ENCODE peak calls at places on chromosome 10, in seven cellular contexts. X, Z, L, U, K, T and W are unnamed samples.

GRCh38 chr10:73251683-73252444 is 580 bp downstream of the MRPS16 start:
- DNase-seq in X (peak), Z (no peak), K (no peak), T (no peak), L (no peak), U (no peak), W (no peak)

GRCh38 chr10:59585046-59585700 is 124.5 kb downstream of the SLC16A9 start:
- DNase-seq in Z (no peak), T (no peak), K (no peak), X (no peak), U (no peak), L (no peak), W (no peak)

GRCh38 chr10:32548208-32548607 is 102.3 kb downstream of the CCDC7 start:
- DNase-seq in X (no peak), Z (no peak), T (no peak), K (no peak), U (no peak), L (no peak), W (no peak)

GRCh38 chr10:7969623-7970022 is 84.9 kb upstream of the GATA3 start:
- DNase-seq in Z (no peak), T (no peak), U (no peak), L (no peak), K (no peak), X (no peak), W (no peak)

GRCh38 chr10:99676435-99676834 is 17.1 kb downstream of the ENTPD7 start:
- DNase-seq in L (no peak), U (no peak), Z (no peak), T (no peak), X (no peak), K (no peak), W (no peak)

GRCh38 chr10:124744688-124745055 is 494 bp upstream of the FAM53B start:
- DNase-seq in L (no peak), U (no peak), X (no peak), K (no peak), T (no peak), Z (no peak), W (no peak)

GRCh38 chr10:103894454-103894853 is 23.5 kb downstream of the STN1 start:
- DNase-seq in Z (no peak), K (no peak), L (no peak), U (no peak), X (no peak), T (no peak), W (no peak)

GRCh38 chr10:86346169-86346793 is 20.3 kb downstream of the GRID1 start:
- DNase-seq in X (no peak), T (no peak), U (no peak), K (no peak), Z (no peak), L (no peak), W (no peak)

GRCh38 chr10:44392420-44392819 is 7.5 kb upstream of the CXCL12 start:
- DNase-seq in T (no peak), X (no peak), U (no peak), K (no peak), L (no peak), Z (no peak), W (no peak)